ENCODE peak calls at places on chromosomes 7 and 10, in ten cellular contexts. N, S, H, R, M, L, T, P, U and C are unnamed samples. For H3K4me1, the result is how much of the 10 kb centered on the place peaks cover.

GRCh38 chr7:151704969-151705743 is 171.8 kb downstream of the PRKAG2 start:
- DNase-seq in N (no peak), S (no peak), H (no peak), R (no peak), M (no peak), L (no peak), T (no peak), P (no peak), U (no peak), C (no peak)

GRCh38 chr10:124259139-124259825 is 159.4 kb downstream of the OAT start:
- DNase-seq in N (no peak), S (no peak), H (peak), R (no peak), M (no peak), L (no peak), T (peak), P (no peak), U (peak), C (no peak)

GRCh38 chr7:32059289-32060045 is 10.7 kb downstream of the PDE1C start:
- DNase-seq in N (no peak), S (no peak), H (no peak), R (no peak), M (no peak), L (no peak), T (no peak), P (no peak), U (no peak), C (no peak)

GRCh38 chr7:24152907-24153513 is 131.0 kb upstream of the NPY start:
- DNase-seq in N (no peak), S (no peak), H (no peak), R (no peak), M (peak), L (no peak), T (no peak), P (no peak), U (no peak), C (no peak)

GRCh38 chr10:8873310-8873709 is 818.8 kb downstream of the GATA3 start:
- DNase-seq in N (no peak), S (peak), H (no peak), R (no peak), M (no peak), L (no peak), T (no peak), P (no peak), U (peak), C (no peak)

GRCh38 chr7:44217133-44217714 is 16.4 kb downstream of the YKT6 start:
- DNase-seq in N (no peak), S (no peak), H (peak), R (no peak), M (no peak), L (no peak), T (no peak), P (no peak), U (no peak), C (no peak)

GRCh38 chr10:3807221-3807927 is 22.4 kb upstream of the KLF6 start:
- DNase-seq in N (no peak), S (peak), H (no peak), R (no peak), M (no peak), L (no peak), T (no peak), P (no peak), U (no peak), C (no peak)

GRCh38 chr10:96588601-96589419 is 2.0 kb upstream of the TM9SF3 start:
- DNase-seq in N (no peak), S (no peak), H (no peak), R (no peak), M (no peak), L (no peak), T (no peak), P (no peak), U (no peak), C (no peak)

GRCh38 chr10:131095109-131095580 is 216.4 kb downstream of the TCERG1L start:
- DNase-seq in N (no peak), S (no peak), H (no peak), R (no peak), M (no peak), L (no peak), T (no peak), P (peak), U (no peak), C (no peak)

GRCh38 chr10:32373031-32373430 is 26.1 kb upstream of the EPC1 start:
- DNase-seq in N (no peak), S (no peak), H (no peak), R (no peak), M (no peak), L (no peak), T (no peak), P (no peak), U (no peak), C (no peak)

GRCh38 chr7:127892488-127893314 is 138.5 kb downstream of the LRRC4 start:
- DNase-seq in N (no peak), S (no peak), H (no peak), R (no peak), M (no peak), L (no peak), T (no peak), P (no peak), U (no peak), C (no peak)

GRCh38 chr10:3668961-3669330 is 116.1 kb downstream of the KLF6 start:
- DNase-seq in N (no peak), S (no peak), H (no peak), R (no peak), M (no peak), L (no peak), T (no peak), P (no peak), U (no peak), C (no peak)

GRCh38 chr7:105677803-105678583 is 96.7 kb upstream of the EFCAB10 start:
- DNase-seq in N (no peak), S (no peak), H (no peak), R (no peak), M (peak), L (no peak), T (no peak), P (peak), U (no peak), C (no peak)

GRCh38 chr10:97566338-97566986 is 6.1 kb upstream of the ANKRD2 start:
- DNase-seq in N (no peak), S (no peak), H (no peak), R (no peak), M (no peak), L (no peak), T (no peak), P (no peak), U (no peak), C (no peak)

GRCh38 chr10:126104767-126105166 is 208.4 kb downstream of the FANK1 start:
- DNase-seq in N (peak), S (no peak), H (no peak), R (peak), M (no peak), L (no peak), T (no peak), P (peak), U (no peak), C (no peak)

GRCh38 chr7:47807126-47807525 is 141.1 kb downstream of the PKD1L1 start:
- DNase-seq in N (no peak), S (peak), H (no peak), R (no peak), M (no peak), L (no peak), T (no peak), P (no peak), U (no peak), C (no peak)

GRCh38 chr7:88115258-88116195 is 104.3 kb downstream of the SRI start:
- DNase-seq in N (no peak), S (no peak), H (no peak), R (no peak), M (no peak), L (no peak), T (no peak), P (no peak), U (no peak), C (no peak)

GRCh38 chr10:128969551-128969950 is 497.5 kb upstream of the MGMT start:
- DNase-seq in N (no peak), S (no peak), H (no peak), R (no peak), M (no peak), L (no peak), T (no peak), P (no peak), U (no peak), C (no peak)

GRCh38 chr10:3486346-3487065 is 298.5 kb downstream of the KLF6 start:
- DNase-seq in N (no peak), S (peak), H (no peak), R (no peak), M (peak), L (no peak), T (peak), P (peak), U (peak), C (peak)

GRCh38 chr10:114002422-114002821 is 41.2 kb upstream of the ADRB1 start:
- DNase-seq in N (no peak), S (no peak), H (no peak), R (no peak), M (no peak), L (no peak), T (no peak), P (no peak), U (peak), C (no peak)

GRCh38 chr7:156668130-156668741 is 27.7 kb downstream of the RNF32 start:
- DNase-seq in N (no peak), S (no peak), H (no peak), R (no peak), M (no peak), L (no peak), T (no peak), P (no peak), U (no peak), C (no peak)

GRCh38 chr10:23871211-23871610 is 337.7 kb upstream of the KIAA1217 start:
- DNase-seq in N (no peak), S (no peak), H (no peak), R (no peak), M (no peak), L (no peak), T (no peak), P (no peak), U (no peak), C (no peak)

GRCh38 chr7:154423219-154423618 is 371.0 kb downstream of the DPP6 start:
- DNase-seq in N (no peak), S (no peak), H (no peak), R (no peak), M (no peak), L (no peak), T (no peak), P (peak), U (no peak), C (no peak)

GRCh38 chr7:34311591-34311990 is 346.4 kb upstream of the NPSR1 start:
- DNase-seq in N (no peak), S (no peak), H (no peak), R (no peak), M (no peak), L (no peak), T (no peak), P (no peak), U (no peak), C (no peak)

GRCh38 chr10:112271982-112272381 is 11.2 kb upstream of the TECTB start:
- DNase-seq in N (no peak), S (no peak), H (no peak), R (no peak), M (no peak), L (no peak), T (no peak), P (no peak), U (no peak), C (no peak)

GRCh38 chr10:61742812-61743211 is 80.1 kb downstream of the CABCOCO1 start:
- DNase-seq in N (no peak), S (no peak), H (no peak), R (no peak), M (no peak), L (no peak), T (no peak), P (no peak), U (no peak), C (no peak)

GRCh38 chr10:70500812-70501301 is 22.3 kb downstream of the PALD1 start:
- DNase-seq in N (no peak), S (peak), H (peak), R (peak), M (no peak), L (no peak), T (no peak), P (no peak), U (no peak), C (no peak)

GRCh38 chr10:70502406-70502805 is 23.8 kb downstream of the PALD1 start:
- DNase-seq in N (no peak), S (no peak), H (no peak), R (no peak), M (no peak), L (no peak), T (no peak), P (no peak), U (no peak), C (no peak)

GRCh38 chr10:70505908-70506307 is 27.3 kb downstream of the PALD1 start:
- DNase-seq in N (no peak), S (no peak), H (no peak), R (no peak), M (no peak), L (no peak), T (no peak), P (no peak), U (no peak), C (no peak)

GRCh38 chr10:70500339-70500738 is 21.8 kb downstream of the PALD1 start:
- DNase-seq in N (no peak), S (no peak), H (no peak), R (no peak), M (no peak), L (no peak), T (no peak), P (no peak), U (no peak), C (no peak)

GRCh38 chr10:70503776-70504175 is 25.2 kb downstream of the PALD1 start:
- DNase-seq in N (no peak), S (no peak), H (no peak), R (no peak), M (no peak), L (no peak), T (no peak), P (no peak), U (no peak), C (no peak)
- H3K4me1 ChIP-seq in N (under half), S (half or more), H (under half), R (under half), M (under half), L (under half), T (under half), P (under half), U (under half), C (under half)

DNA sequence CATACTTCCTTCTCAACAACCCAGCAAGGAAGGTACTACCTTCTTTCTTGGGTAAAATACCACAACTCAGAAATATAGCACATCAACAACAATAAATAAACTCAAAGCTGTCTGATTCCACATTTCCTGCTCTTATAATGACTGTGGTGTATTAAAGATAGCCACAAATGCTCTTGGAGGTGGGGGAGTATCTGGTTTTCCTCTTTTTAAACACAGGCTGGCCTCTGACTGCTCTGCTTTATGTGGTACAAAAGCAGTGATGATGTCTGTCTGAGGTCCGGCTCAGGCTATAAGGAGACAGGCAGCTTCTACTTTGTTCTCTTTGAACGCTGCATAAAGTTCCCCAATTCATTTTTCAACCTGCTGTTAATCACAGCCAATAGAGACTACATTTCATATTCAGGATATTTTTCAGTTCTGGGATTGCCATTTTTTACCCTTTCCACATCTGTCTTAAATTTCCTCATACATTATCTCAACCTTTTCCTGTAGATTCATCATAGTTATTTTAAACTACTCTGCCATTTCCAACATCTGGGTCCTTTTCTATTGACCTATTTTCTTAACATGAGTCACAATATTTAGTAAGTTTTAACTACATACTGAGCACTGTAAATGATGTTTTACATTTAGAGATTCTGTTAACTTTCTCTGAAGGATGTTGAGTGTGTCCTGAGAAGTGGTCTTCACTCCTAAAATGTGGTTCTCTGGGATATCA is 64.9 kb downstream of the CRPPA start:
- DNase-seq in N (no peak), S (no peak), H (no peak), R (no peak), M (no peak), L (no peak), T (no peak), P (no peak), U (no peak), C (no peak)
- TF ChIP-seq POLR2A in N (no peak), S (no peak), H (no peak), R (no peak), M (no peak), L (no peak), T (no peak), P (no peak), U (no peak), C (no peak)

GRCh38 chr10:5527332-5528200 is 2.8 kb downstream of the CALML3 start:
- DNase-seq in N (no peak), S (no peak), H (peak), R (no peak), M (peak), L (no peak), T (no peak), P (no peak), U (no peak), C (peak)

GRCh38 chr10:5530412-5530806 is 5.6 kb downstream of the CALML3 start:
- DNase-seq in N (peak), S (no peak), H (peak), R (no peak), M (peak), L (no peak), T (no peak), P (no peak), U (no peak), C (no peak)

GRCh38 chr10:5529702-5530411 is 5.1 kb downstream of the CALML3 start:
- DNase-seq in N (no peak), S (no peak), H (peak), R (no peak), M (peak), L (no peak), T (no peak), P (no peak), U (no peak), C (no peak)

GRCh38 chr10:5530846-5531557 is 6.2 kb downstream of the CALML3 start:
- DNase-seq in N (no peak), S (no peak), H (peak), R (no peak), M (peak), L (no peak), T (no peak), P (no peak), U (no peak), C (no peak)

GRCh38 chr10:5528989-5529701 is 4.4 kb downstream of the CALML3 start:
- DNase-seq in N (no peak), S (no peak), H (peak), R (no peak), M (peak), L (no peak), T (no peak), P (no peak), U (no peak), C (no peak)
- H3K27ac ChIP-seq in N (no peak), S (no peak), H (peak), R (no peak), M (peak), L (peak), T (no peak), P (no peak), U (no peak), C (no peak)

GRCh38 chr7:37371755-37372154 is 76.9 kb downstream of the ELMO1 start:
- DNase-seq in N (no peak), S (no peak), H (no peak), R (no peak), M (no peak), L (no peak), T (no peak), P (no peak), U (no peak), C (no peak)
- H3K4me1 ChIP-seq in N (under half), S (under half), H (under half), R (under half), M (under half), L (under half), T (under half), P (under half), U (under half), C (under half)

GRCh38 chr7:150378853-150379589 is at the start of gene ZNF775:
- DNase-seq in N (peak), S (peak), H (peak), R (peak), M (peak), L (peak), T (peak), P (peak), U (peak), C (peak)

GRCh38 chr7:150376560-150376959 is 2.6 kb upstream of the ZNF775 start:
- DNase-seq in N (no peak), S (no peak), H (no peak), R (no peak), M (no peak), L (no peak), T (no peak), P (no peak), U (no peak), C (no peak)

GRCh38 chr7:150377116-150377979 is 1.8 kb upstream of the ZNF775 start:
- DNase-seq in N (no peak), S (peak), H (no peak), R (no peak), M (peak), L (no peak), T (no peak), P (no peak), U (no peak), C (no peak)

GRCh38 chr7:150379590-150380379 is 655 bp downstream of the ZNF775 start:
- DNase-seq in N (no peak), S (peak), H (peak), R (no peak), M (no peak), L (no peak), T (no peak), P (no peak), U (peak), C (no peak)

DNA sequence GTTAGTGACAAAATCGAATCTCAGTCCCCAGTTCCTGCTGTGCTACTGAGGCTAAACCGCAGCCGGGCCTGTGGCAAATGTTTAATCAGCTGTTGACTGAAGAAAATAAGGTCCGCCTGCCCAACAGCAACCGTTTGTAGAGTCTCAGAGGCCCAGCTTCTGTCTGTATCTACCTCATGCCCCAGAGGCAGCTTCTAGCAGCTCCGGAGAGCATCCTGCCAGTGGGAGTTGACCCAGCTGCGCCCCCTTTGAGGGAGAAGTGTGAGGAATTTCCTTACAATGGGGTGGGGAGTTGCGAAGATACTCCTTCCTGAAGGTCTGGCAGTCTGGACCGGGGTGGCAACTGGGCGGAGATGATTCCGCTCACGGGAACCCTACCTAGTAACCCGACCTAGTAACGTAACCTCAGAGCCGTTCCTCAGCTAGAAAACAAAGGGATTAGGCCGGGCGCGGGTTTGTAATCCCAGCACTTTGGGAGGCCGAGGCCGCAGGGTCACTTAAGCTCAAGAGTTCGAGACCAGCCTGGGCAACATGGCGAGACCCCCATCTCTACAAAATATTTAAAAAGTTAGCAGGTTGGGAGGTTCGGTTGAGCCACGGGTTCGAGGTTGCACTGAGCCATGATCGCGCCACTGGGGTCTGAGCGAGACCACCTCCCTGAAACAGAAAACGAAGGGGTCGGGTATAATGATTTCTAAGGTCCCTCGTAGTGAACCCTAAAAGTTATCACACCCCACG is 846 bp upstream of the ZNF775 start:
- DNase-seq in N (peak), S (peak), H (peak), R (peak), M (peak), L (no peak), T (peak), P (peak), U (peak), C (peak)
- TF ChIP-seq POLR2A in N (no peak), S (no peak), H (no peak), R (no peak), M (no peak), L (no peak), T (no peak), P (no peak), U (peak), C (no peak)